ENCODE peak calls at places on chromosomes 5 and 9, in nine cellular contexts. One of them, this sample, is unnamed.
A peak's percentile ranks its signal among the peaks of the same experiment; 100 is the strongest.

GRCh38 chr5:151880304-151880703 is 44.3 kb downstream of the GLRA1 start:
- DNase-seq in Peyer's patch: no peak
- DNase-seq in substantia nigra: peak; percentile 13
- DNase-seq in iPS DF 6.9: no peak
- DNase-seq in OCI-M1: no peak
- DNase-seq in foreskin melanocyte: no peak
- DNase-seq in cardiac fibroblast: no peak
- DNase-seq in NCI-H446: peak; percentile 89
- DNase-seq in astrocyte of the spinal cord: no peak
- DNase-seq in this sample: no peak

GRCh38 chr9:127904888-127905728 is 5.7 kb upstream of the ST6GALNAC6 start:
- DNase-seq in Peyer's patch: peak; percentile 67
- DNase-seq in substantia nigra: no peak
- DNase-seq in iPS DF 6.9: no peak
- DNase-seq in OCI-M1: no peak
- DNase-seq in foreskin melanocyte: no peak
- DNase-seq in cardiac fibroblast: no peak
- DNase-seq in NCI-H446: no peak
- DNase-seq in astrocyte of the spinal cord: no peak
- DNase-seq in this sample: no peak

GRCh38 chr5:105821800-105822199 is 1848.9 kb downstream of the EFNA5 start:
- DNase-seq in Peyer's patch: no peak
- DNase-seq in substantia nigra: no peak
- DNase-seq in iPS DF 6.9: no peak
- DNase-seq in OCI-M1: no peak
- DNase-seq in foreskin melanocyte: no peak
- DNase-seq in cardiac fibroblast: no peak
- DNase-seq in NCI-H446: no peak
- DNase-seq in astrocyte of the spinal cord: no peak
- DNase-seq in this sample: no peak

GRCh38 chr5:144421411-144421810 is 250.7 kb downstream of the KCTD16 start:
- DNase-seq in Peyer's patch: no peak
- DNase-seq in substantia nigra: no peak
- DNase-seq in iPS DF 6.9: no peak
- DNase-seq in OCI-M1: no peak
- DNase-seq in foreskin melanocyte: no peak
- DNase-seq in cardiac fibroblast: no peak
- DNase-seq in NCI-H446: peak; percentile 38
- DNase-seq in astrocyte of the spinal cord: peak; percentile 6
- DNase-seq in this sample: no peak

GRCh38 chr9:131748411-131748955 is 8.6 kb upstream of the RAPGEF1 start:
- DNase-seq in Peyer's patch: no peak
- DNase-seq in substantia nigra: no peak
- DNase-seq in iPS DF 6.9: no peak
- DNase-seq in OCI-M1: no peak
- DNase-seq in foreskin melanocyte: no peak
- DNase-seq in cardiac fibroblast: no peak
- DNase-seq in NCI-H446: no peak
- DNase-seq in astrocyte of the spinal cord: no peak
- DNase-seq in this sample: no peak

GRCh38 chr5:54171645-54172384 is 138.6 kb downstream of the ARL15 start:
- DNase-seq in Peyer's patch: no peak
- DNase-seq in substantia nigra: no peak
- DNase-seq in iPS DF 6.9: no peak
- DNase-seq in OCI-M1: peak; percentile 69
- DNase-seq in foreskin melanocyte: no peak
- DNase-seq in cardiac fibroblast: no peak
- DNase-seq in NCI-H446: no peak
- DNase-seq in astrocyte of the spinal cord: peak; percentile 58
- DNase-seq in this sample: no peak

GRCh38 chr9:99873531-99873930 is 32.9 kb upstream of the STX17 start:
- DNase-seq in Peyer's patch: no peak
- DNase-seq in substantia nigra: no peak
- DNase-seq in iPS DF 6.9: no peak
- DNase-seq in OCI-M1: no peak
- DNase-seq in foreskin melanocyte: no peak
- DNase-seq in cardiac fibroblast: no peak
- DNase-seq in NCI-H446: no peak
- DNase-seq in astrocyte of the spinal cord: peak; percentile 75
- DNase-seq in this sample: no peak

GRCh38 chr5:154753792-154754191 is 1.4 kb upstream of the LARP1 start:
- DNase-seq in Peyer's patch: peak; percentile 30
- DNase-seq in substantia nigra: no peak
- DNase-seq in iPS DF 6.9: no peak
- DNase-seq in OCI-M1: peak; percentile 41
- DNase-seq in foreskin melanocyte: peak; percentile 58
- DNase-seq in cardiac fibroblast: peak; percentile 97
- DNase-seq in NCI-H446: peak; percentile 87
- DNase-seq in astrocyte of the spinal cord: peak; percentile 85
- DNase-seq in this sample: peak; percentile 45

GRCh38 chr5:157915638-157916037 is 56.7 kb upstream of the CLINT1 start:
- DNase-seq in Peyer's patch: no peak
- DNase-seq in substantia nigra: peak; percentile 87
- DNase-seq in iPS DF 6.9: no peak
- DNase-seq in OCI-M1: peak; percentile 14
- DNase-seq in foreskin melanocyte: peak; percentile 98
- DNase-seq in cardiac fibroblast: peak; percentile 87
- DNase-seq in NCI-H446: peak; percentile 99
- DNase-seq in astrocyte of the spinal cord: peak; percentile 6
- DNase-seq in this sample: peak; percentile 69

GRCh38 chr5:158502686-158503085 is 597.0 kb downstream of the EBF1 start:
- DNase-seq in Peyer's patch: no peak
- DNase-seq in substantia nigra: no peak
- DNase-seq in iPS DF 6.9: no peak
- DNase-seq in OCI-M1: no peak
- DNase-seq in foreskin melanocyte: no peak
- DNase-seq in cardiac fibroblast: no peak
- DNase-seq in NCI-H446: no peak
- DNase-seq in astrocyte of the spinal cord: no peak
- DNase-seq in this sample: no peak

GRCh38 chr5:120872292-120872691 is 408.2 kb downstream of the PRR16 start:
- DNase-seq in Peyer's patch: no peak
- DNase-seq in substantia nigra: no peak
- DNase-seq in iPS DF 6.9: no peak
- DNase-seq in OCI-M1: no peak
- DNase-seq in foreskin melanocyte: no peak
- DNase-seq in cardiac fibroblast: no peak
- DNase-seq in NCI-H446: no peak
- DNase-seq in astrocyte of the spinal cord: no peak
- DNase-seq in this sample: no peak

GRCh38 chr9:137668203-137668602 is 49.4 kb downstream of the EHMT1 start:
- DNase-seq in Peyer's patch: no peak
- DNase-seq in substantia nigra: no peak
- DNase-seq in iPS DF 6.9: no peak
- DNase-seq in OCI-M1: no peak
- DNase-seq in foreskin melanocyte: no peak
- DNase-seq in cardiac fibroblast: no peak
- DNase-seq in NCI-H446: no peak
- DNase-seq in astrocyte of the spinal cord: no peak
- DNase-seq in this sample: no peak

GRCh38 chr5:169100735-169101075 is 200.2 kb downstream of the SLIT3 start:
- DNase-seq in Peyer's patch: no peak
- DNase-seq in substantia nigra: no peak
- DNase-seq in iPS DF 6.9: no peak
- DNase-seq in OCI-M1: no peak
- DNase-seq in foreskin melanocyte: no peak
- DNase-seq in cardiac fibroblast: peak; percentile 11
- DNase-seq in NCI-H446: no peak
- DNase-seq in astrocyte of the spinal cord: peak; percentile 29
- DNase-seq in this sample: no peak

GRCh38 chr5:5126444-5126843 is 13.7 kb upstream of the ADAMTS16 start:
- DNase-seq in Peyer's patch: no peak
- DNase-seq in substantia nigra: no peak
- DNase-seq in iPS DF 6.9: no peak
- DNase-seq in OCI-M1: no peak
- DNase-seq in foreskin melanocyte: peak; percentile 89
- DNase-seq in cardiac fibroblast: no peak
- DNase-seq in NCI-H446: no peak
- DNase-seq in astrocyte of the spinal cord: peak; percentile 70
- DNase-seq in this sample: no peak

GRCh38 chr9:35859310-35859994 is 10.7 kb downstream of the OR13J1 start:
- DNase-seq in Peyer's patch: peak; percentile 31
- DNase-seq in substantia nigra: no peak
- DNase-seq in iPS DF 6.9: no peak
- DNase-seq in OCI-M1: no peak
- DNase-seq in foreskin melanocyte: no peak
- DNase-seq in cardiac fibroblast: no peak
- DNase-seq in NCI-H446: peak; percentile 16
- DNase-seq in astrocyte of the spinal cord: no peak
- DNase-seq in this sample: no peak

GRCh38 chr5:78483809-78484521 is 123.5 kb downstream of the SCAMP1 start:
- DNase-seq in Peyer's patch: peak; percentile 27
- DNase-seq in substantia nigra: no peak
- DNase-seq in iPS DF 6.9: no peak
- DNase-seq in OCI-M1: peak; percentile 97
- DNase-seq in foreskin melanocyte: no peak
- DNase-seq in cardiac fibroblast: peak; percentile 82
- DNase-seq in NCI-H446: no peak
- DNase-seq in astrocyte of the spinal cord: peak; percentile 45
- DNase-seq in this sample: no peak

GRCh38 chr9:91896513-91897121 is 53.4 kb downstream of the ROR2 start:
- DNase-seq in Peyer's patch: no peak
- DNase-seq in substantia nigra: no peak
- DNase-seq in iPS DF 6.9: no peak
- DNase-seq in OCI-M1: no peak
- DNase-seq in foreskin melanocyte: no peak
- DNase-seq in cardiac fibroblast: peak; percentile 85
- DNase-seq in NCI-H446: no peak
- DNase-seq in astrocyte of the spinal cord: peak; percentile 46
- DNase-seq in this sample: no peak

GRCh38 chr5:14968796-14969195 is 97.2 kb upstream of the ANKH start:
- DNase-seq in Peyer's patch: no peak
- DNase-seq in substantia nigra: no peak
- DNase-seq in iPS DF 6.9: no peak
- DNase-seq in OCI-M1: no peak
- DNase-seq in foreskin melanocyte: no peak
- DNase-seq in cardiac fibroblast: no peak
- DNase-seq in NCI-H446: no peak
- DNase-seq in astrocyte of the spinal cord: no peak
- DNase-seq in this sample: no peak

GRCh38 chr5:56910123-56910951 is 941 bp downstream of the SETD9 start:
- DNase-seq in Peyer's patch: peak; percentile 38
- DNase-seq in substantia nigra: peak; percentile 56
- DNase-seq in iPS DF 6.9: no peak
- DNase-seq in OCI-M1: peak; percentile 88
- DNase-seq in foreskin melanocyte: peak; percentile 76
- DNase-seq in cardiac fibroblast: no peak
- DNase-seq in NCI-H446: no peak
- DNase-seq in astrocyte of the spinal cord: no peak
- DNase-seq in this sample: peak; percentile 59

GRCh38 chr5:10479226-10479721 is 37.6 kb downstream of the ROPN1L start:
- DNase-seq in Peyer's patch: no peak
- DNase-seq in substantia nigra: no peak
- DNase-seq in iPS DF 6.9: no peak
- DNase-seq in OCI-M1: no peak
- DNase-seq in foreskin melanocyte: no peak
- DNase-seq in cardiac fibroblast: peak; percentile 57
- DNase-seq in NCI-H446: no peak
- DNase-seq in astrocyte of the spinal cord: peak; percentile 82
- DNase-seq in this sample: no peak

GRCh38 chr9:36207016-36207415 is 16.3 kb downstream of the CLTA start:
- DNase-seq in Peyer's patch: no peak
- DNase-seq in substantia nigra: peak; percentile 47
- DNase-seq in iPS DF 6.9: no peak
- DNase-seq in OCI-M1: no peak
- DNase-seq in foreskin melanocyte: no peak
- DNase-seq in cardiac fibroblast: no peak
- DNase-seq in NCI-H446: no peak
- DNase-seq in astrocyte of the spinal cord: peak; percentile 43
- DNase-seq in this sample: peak; percentile 53

GRCh38 chr9:110443146-110443877 is 105.6 kb upstream of the TXNDC8 start:
- DNase-seq in Peyer's patch: no peak
- DNase-seq in substantia nigra: no peak
- DNase-seq in iPS DF 6.9: no peak
- DNase-seq in OCI-M1: peak; percentile 24
- DNase-seq in foreskin melanocyte: no peak
- DNase-seq in cardiac fibroblast: peak; percentile 82
- DNase-seq in NCI-H446: peak; percentile 81
- DNase-seq in astrocyte of the spinal cord: peak; percentile 63
- DNase-seq in this sample: no peak

This sample was measured in dorsolateral prefrontal cortex.